ENCODE peak calls at places on chromosome 21, in five cellular contexts. Y is WTC11, Z is HepG2, W is K562, C is A549. F is an unnamed sample.

GRCh38 chr21:32976791-32977190 is 48.9 kb upstream of the OLIG2 start:
- DNase-seq in Y (no peak), Z (no peak), W (no peak), C (no peak), F (no peak)

GRCh38 chr21:16569679-16570078 is 839.9 kb downstream of the USP25 start:
- DNase-seq in Y (no peak), Z (no peak), W (no peak), C (no peak), F (no peak)

GRCh38 chr21:40687625-40688024 is 159.3 kb downstream of the DSCAM start:
- DNase-seq in Y (no peak), Z (no peak), W (no peak), C (no peak), F (no peak)

GRCh38 chr21:36178349-36178748 is 21.7 kb downstream of the DOP1B start:
- DNase-seq in Y (no peak), Z (no peak), W (no peak), C (no peak), F (no peak)

GRCh38 chr21:42868196-42868595 is 11.1 kb downstream of the WDR4 start:
- DNase-seq in Y (no peak), Z (no peak), W (peak; percentile 13), C (no peak), F (no peak)

GRCh38 chr21:38822754-38823374 is 17.1 kb downstream of the ETS2 start:
- DNase-seq in Y (no peak), Z (no peak), W (no peak), C (no peak), F (no peak)

GRCh38 chr21:41752231-41752681 is 14.6 kb downstream of the RIPK4 start:
- DNase-seq in Y (no peak), Z (no peak), W (no peak), C (no peak), F (no peak)

GRCh38 chr21:42538479-42539275 is 25.0 kb downstream of the SLC37A1 start:
- DNase-seq in Y (no peak), Z (no peak), W (no peak), C (no peak), F (no peak)

GRCh38 chr21:39033878-39034589 is 149.2 kb downstream of the PSMG1 start:
- DNase-seq in Y (no peak), Z (peak; percentile 98), W (no peak), C (no peak), F (no peak)

GRCh38 chr21:17390575-17390974 is 122.3 kb upstream of the CXADR start:
- DNase-seq in Y (no peak), Z (no peak), W (no peak), C (no peak), F (no peak)

GRCh38 chr21:42513985-42514882 is 582 bp downstream of the SLC37A1 start:
- DNase-seq in Y (peak; percentile 71), Z (no peak), W (peak; percentile 43), C (peak; percentile 28), F (no peak)

GRCh38 chr21:43276811-43277210 is 108.0 kb downstream of the CRYAA start:
- DNase-seq in Y (no peak), Z (no peak), W (no peak), C (no peak), F (no peak)

GRCh38 chr21:15682977-15683376 is 46.8 kb upstream of the USP25 start:
- DNase-seq in Y (no peak), Z (no peak), W (no peak), C (no peak), F (no peak)

GRCh38 chr21:35376406-35377135 is 327.5 kb upstream of the RUNX1 start:
- DNase-seq in Y (no peak), Z (no peak), W (no peak), C (no peak), F (no peak)

GRCh38 chr21:38843806-38844479 is 38.2 kb downstream of the ETS2 start:
- DNase-seq in Y (no peak), Z (no peak), W (no peak), C (no peak), F (no peak)

GRCh38 chr21:41583274-41583790 is 75.4 kb upstream of the TMPRSS2 start:
- DNase-seq in Y (no peak), Z (peak; percentile 75), W (no peak), C (peak; percentile 10), F (no peak)

GRCh38 chr21:15088483-15088882 is 23.7 kb upstream of the NRIP1 start:
- DNase-seq in Y (no peak), Z (no peak), W (no peak), C (no peak), F (no peak)

GRCh38 chr21:40846566-40847411 is at the start of gene DSCAM:
- DNase-seq in Y (peak; percentile 60), Z (no peak), W (no peak), C (no peak), F (no peak)

GRCh38 chr21:17921579-17922530 is 102.7 kb upstream of the C21orf91 start:
- DNase-seq in Y (no peak), Z (no peak), W (no peak), C (no peak), F (no peak)

GRCh38 chr21:42683371-42684108 is 30.1 kb downstream of the PDE9A start:
- DNase-seq in Y (no peak), Z (no peak), W (no peak), C (no peak), F (no peak)

GRCh38 chr21:31911138-31911907 is 38.5 kb downstream of the HUNK start:
- DNase-seq in Y (no peak), Z (no peak), W (no peak), C (no peak), F (no peak)

GRCh38 chr21:32135401-32136363 is 143.2 kb downstream of the MIS18A start:
- DNase-seq in Y (no peak), Z (no peak), W (no peak), C (no peak), F (peak; percentile 61)

GRCh38 chr21:16193758-16194606 is 464.2 kb downstream of the USP25 start:
- DNase-seq in Y (peak; percentile 24), Z (no peak), W (no peak), C (peak; percentile 4), F (no peak)

GRCh38 chr21:42215942-42216725 is 2.8 kb upstream of the ABCG1 start:
- DNase-seq in Y (no peak), Z (no peak), W (no peak), C (no peak), F (no peak)

GRCh38 chr21:39452207-39452964 is 616 bp downstream of the SH3BGR start:
- DNase-seq in Y (no peak), Z (peak; percentile 3), W (no peak), C (no peak), F (no peak)

GRCh38 chr21:42002421-42002958 is 7.7 kb downstream of the ZBTB21 start:
- DNase-seq in Y (no peak), Z (no peak), W (no peak), C (no peak), F (peak; percentile 86)

GRCh38 chr21:38988211-38989096 is 182.7 kb downstream of the ETS2 start:
- DNase-seq in Y (no peak), Z (no peak), W (no peak), C (no peak), F (no peak)

GRCh38 chr21:42471206-42471605 is 24.8 kb downstream of the RSPH1 start:
- DNase-seq in Y (no peak), Z (no peak), W (no peak), C (no peak), F (no peak)

GRCh38 chr21:33212159-33212851 is 17.4 kb upstream of the IFNAR2 start:
- DNase-seq in Y (no peak), Z (no peak), W (no peak), C (no peak), F (no peak)

GRCh38 chr21:28308516-28308915 is 684.2 kb downstream of the LTN1 start:
- DNase-seq in Y (no peak), Z (no peak), W (no peak), C (no peak), F (no peak)

GRCh38 chr21:43193651-43194302 is 25.0 kb downstream of the CRYAA start:
- DNase-seq in Y (peak; percentile 17), Z (no peak), W (no peak), C (no peak), F (no peak)

GRCh38 chr21:27582246-27582945 is 615.5 kb upstream of the ADAMTS5 start:
- DNase-seq in Y (no peak), Z (no peak), W (no peak), C (no peak), F (no peak)

GRCh38 chr21:31900121-31900895 is 27.5 kb downstream of the HUNK start:
- DNase-seq in Y (no peak), Z (peak; percentile 99), W (no peak), C (no peak), F (no peak)

GRCh38 chr21:45819478-45820170 is 161.9 kb upstream of the COL6A1 start:
- DNase-seq in Y (no peak), Z (no peak), W (no peak), C (no peak), F (no peak)
- TF ChIP-seq ESRRA in Y (no peak), Z (no peak), W (no peak), C (no peak), F (no peak)

DNA sequence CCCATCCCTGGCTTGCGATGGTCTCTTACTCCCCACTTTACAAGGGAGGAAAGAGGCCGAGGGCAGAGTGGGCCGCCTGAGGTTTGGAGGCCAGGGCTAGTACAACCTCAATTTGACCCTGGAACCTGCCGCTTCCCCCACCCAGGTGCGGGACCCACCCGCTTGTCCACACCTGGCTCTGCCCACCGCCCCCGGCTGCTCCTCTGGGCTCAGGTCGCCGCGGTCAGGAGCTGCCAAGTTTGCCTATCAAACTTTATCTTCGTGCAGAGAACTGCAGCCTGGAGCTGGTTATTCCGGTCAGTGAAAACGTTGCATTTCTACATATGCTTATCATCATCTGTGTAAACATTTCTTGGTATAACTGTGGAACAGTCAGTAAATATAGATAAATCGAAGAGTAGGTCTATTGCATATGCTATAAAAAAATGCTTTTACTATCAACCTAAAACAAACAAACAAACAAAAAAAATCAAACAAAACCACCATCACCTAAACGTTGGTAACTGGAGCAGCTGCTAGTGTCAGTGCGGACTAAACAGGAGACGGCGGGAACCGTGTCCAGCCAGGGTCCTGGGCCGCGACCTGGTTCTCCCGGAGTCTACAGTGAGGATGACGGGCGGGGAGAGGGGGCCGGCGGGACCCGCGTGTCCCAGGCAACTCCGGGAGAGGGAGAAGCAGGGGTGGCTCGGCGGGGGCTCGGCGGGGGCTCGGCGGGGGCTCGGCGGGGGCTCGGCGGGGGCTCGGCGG is 906 bp upstream of the ADARB1 start:
- DNase-seq in Y (peak; percentile 54), Z (peak; percentile 31), W (peak; percentile 78), C (no peak), F (no peak)
- TF ChIP-seq ESRRA in Y (no peak), Z (no peak), W (no peak), C (no peak), F (no peak)

DNA sequence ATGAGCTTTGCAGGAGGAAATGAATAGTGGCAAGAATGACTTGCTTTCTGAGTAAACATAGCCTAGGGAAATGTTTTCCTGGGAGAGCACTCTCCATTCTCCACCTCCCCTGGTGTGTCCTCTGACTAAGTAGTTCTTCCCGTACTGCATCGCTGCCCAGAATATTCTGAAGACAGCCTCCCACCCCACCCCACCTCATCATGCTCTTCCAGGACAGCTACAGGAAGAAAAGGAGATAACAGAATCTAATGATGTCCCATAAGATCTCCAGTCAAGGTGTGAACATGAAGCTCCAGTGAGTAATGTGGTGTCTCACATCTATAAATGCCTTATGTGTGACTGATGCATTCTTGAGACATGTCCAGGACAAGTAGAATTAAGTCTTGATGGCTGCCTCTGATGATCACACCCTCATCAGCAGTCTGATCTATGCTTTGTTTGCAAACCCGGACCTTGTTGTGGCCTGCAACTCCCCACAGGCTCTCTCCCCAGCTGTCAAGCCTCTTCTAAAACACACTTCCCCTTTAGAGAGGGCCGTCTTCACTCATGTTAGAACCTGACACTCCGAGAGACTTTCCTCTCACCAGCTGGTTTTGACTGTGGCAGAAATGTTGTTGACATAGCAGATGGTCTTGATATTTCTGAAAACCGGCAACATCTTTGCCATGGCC is 183.0 kb downstream of the CYYR1 start:
- DNase-seq in Y (no peak), Z (no peak), W (no peak), C (peak; percentile 10), F (no peak)
- TF ChIP-seq ESRRA in Y (no peak), Z (no peak), W (no peak), C (no peak), F (no peak)

GRCh38 chr21:44414291-44415072 is 40.8 kb upstream of the LRRC3 start:
- DNase-seq in Y (no peak), Z (no peak), W (no peak), C (no peak), F (no peak)
- TF ChIP-seq ESRRA in Y (no peak), Z (no peak), W (no peak), C (no peak), F (no peak)

F was measured in GM12878.